ENCODE peak calls at places on chromosomes 3 and 15, in seven cellular contexts. One of them, this sample, is unnamed.

GRCh38 chr3:197541756-197542539 is 13.8 kb downstream of the BDH1 start:
- DNase-seq in KBM-7: no peak
- DNase-seq in AG10803: peak; percentile 72
- DNase-seq in activated gamma-delta T cell treated with Interleukin-2 at 50 U/mL for 16 hours: no peak
- DNase-seq in HEK293T: no peak
- DNase-seq in stimulated activated CD4-positive, alpha-beta T cell treated with anti-CD3 and anti-CD28 coated beads, Interleukin-2, amount 100 ng/mL, for 48 hours: no peak
- DNase-seq in activated CD4-positive, alpha-beta T cell treated with anti-CD3 and anti-CD28 coated beads for 24 hours: no peak
- DNase-seq in this sample: peak; percentile 57

GRCh38 chr15:77311020-77311419 is 108.9 kb downstream of the PEAK1 start:
- DNase-seq in AG10803: no peak
- DNase-seq in activated CD4-positive, alpha-beta T cell treated with anti-CD3 and anti-CD28 coated beads for 24 hours: no peak
- DNase-seq in activated gamma-delta T cell treated with Interleukin-2 at 50 U/mL for 16 hours: no peak
- DNase-seq in HEK293T: no peak
- DNase-seq in KBM-7: no peak
- DNase-seq in stimulated activated CD4-positive, alpha-beta T cell treated with anti-CD3 and anti-CD28 coated beads, Interleukin-2, amount 100 ng/mL, for 48 hours: no peak
- DNase-seq in this sample: no peak

GRCh38 chr3:113649169-113649833 is 47.1 kb downstream of the USF3 start:
- DNase-seq in stimulated activated CD4-positive, alpha-beta T cell treated with anti-CD3 and anti-CD28 coated beads, Interleukin-2, amount 100 ng/mL, for 48 hours: no peak
- DNase-seq in KBM-7: no peak
- DNase-seq in AG10803: no peak
- DNase-seq in activated CD4-positive, alpha-beta T cell treated with anti-CD3 and anti-CD28 coated beads for 24 hours: no peak
- DNase-seq in HEK293T: no peak
- DNase-seq in activated gamma-delta T cell treated with Interleukin-2 at 50 U/mL for 16 hours: no peak
- DNase-seq in this sample: no peak

GRCh38 chr3:139439278-139439677 is 37.0 kb downstream of the RBP2 start:
- DNase-seq in AG10803: no peak
- DNase-seq in HEK293T: no peak
- DNase-seq in activated CD4-positive, alpha-beta T cell treated with anti-CD3 and anti-CD28 coated beads for 24 hours: no peak
- DNase-seq in stimulated activated CD4-positive, alpha-beta T cell treated with anti-CD3 and anti-CD28 coated beads, Interleukin-2, amount 100 ng/mL, for 48 hours: no peak
- DNase-seq in activated gamma-delta T cell treated with Interleukin-2 at 50 U/mL for 16 hours: no peak
- DNase-seq in KBM-7: no peak
- DNase-seq in this sample: no peak

GRCh38 chr15:47897525-47897924 is 180.2 kb downstream of the SEMA6D start:
- DNase-seq in HEK293T: no peak
- DNase-seq in AG10803: no peak
- DNase-seq in activated gamma-delta T cell treated with Interleukin-2 at 50 U/mL for 16 hours: no peak
- DNase-seq in activated CD4-positive, alpha-beta T cell treated with anti-CD3 and anti-CD28 coated beads for 24 hours: no peak
- DNase-seq in KBM-7: no peak
- DNase-seq in stimulated activated CD4-positive, alpha-beta T cell treated with anti-CD3 and anti-CD28 coated beads, Interleukin-2, amount 100 ng/mL, for 48 hours: no peak
- DNase-seq in this sample: no peak

GRCh38 chr3:174023445-174023844 is 625.9 kb downstream of the NLGN1 start:
- DNase-seq in KBM-7: no peak
- DNase-seq in activated gamma-delta T cell treated with Interleukin-2 at 50 U/mL for 16 hours: no peak
- DNase-seq in stimulated activated CD4-positive, alpha-beta T cell treated with anti-CD3 and anti-CD28 coated beads, Interleukin-2, amount 100 ng/mL, for 48 hours: no peak
- DNase-seq in activated CD4-positive, alpha-beta T cell treated with anti-CD3 and anti-CD28 coated beads for 24 hours: no peak
- DNase-seq in AG10803: peak; percentile 33
- DNase-seq in HEK293T: no peak
- DNase-seq in this sample: no peak

GRCh38 chr3:55935241-55935640 is 448.1 kb upstream of the WNT5A start:
- DNase-seq in KBM-7: no peak
- DNase-seq in HEK293T: peak; percentile 32
- DNase-seq in AG10803: no peak
- DNase-seq in stimulated activated CD4-positive, alpha-beta T cell treated with anti-CD3 and anti-CD28 coated beads, Interleukin-2, amount 100 ng/mL, for 48 hours: no peak
- DNase-seq in activated CD4-positive, alpha-beta T cell treated with anti-CD3 and anti-CD28 coated beads for 24 hours: no peak
- DNase-seq in activated gamma-delta T cell treated with Interleukin-2 at 50 U/mL for 16 hours: no peak
- DNase-seq in this sample: no peak

GRCh38 chr3:46703013-46703520 is 1.9 kb downstream of the TMIE start:
- DNase-seq in activated CD4-positive, alpha-beta T cell treated with anti-CD3 and anti-CD28 coated beads for 24 hours: no peak
- DNase-seq in KBM-7: no peak
- DNase-seq in AG10803: no peak
- DNase-seq in HEK293T: no peak
- DNase-seq in activated gamma-delta T cell treated with Interleukin-2 at 50 U/mL for 16 hours: no peak
- DNase-seq in stimulated activated CD4-positive, alpha-beta T cell treated with anti-CD3 and anti-CD28 coated beads, Interleukin-2, amount 100 ng/mL, for 48 hours: no peak
- DNase-seq in this sample: no peak

GRCh38 chr3:16869606-16870005 is 15.1 kb upstream of the PLCL2 start:
- DNase-seq in AG10803: peak; percentile 34
- DNase-seq in KBM-7: no peak
- DNase-seq in HEK293T: no peak
- DNase-seq in stimulated activated CD4-positive, alpha-beta T cell treated with anti-CD3 and anti-CD28 coated beads, Interleukin-2, amount 100 ng/mL, for 48 hours: no peak
- DNase-seq in activated CD4-positive, alpha-beta T cell treated with anti-CD3 and anti-CD28 coated beads for 24 hours: no peak
- DNase-seq in activated gamma-delta T cell treated with Interleukin-2 at 50 U/mL for 16 hours: no peak
- DNase-seq in this sample: no peak

GRCh38 chr15:83285979-83286553 is 1.6 kb upstream of the BNC1 start:
- DNase-seq in activated gamma-delta T cell treated with Interleukin-2 at 50 U/mL for 16 hours: no peak
- DNase-seq in AG10803: peak; percentile 91
- DNase-seq in KBM-7: no peak
- DNase-seq in HEK293T: no peak
- DNase-seq in activated CD4-positive, alpha-beta T cell treated with anti-CD3 and anti-CD28 coated beads for 24 hours: no peak
- DNase-seq in stimulated activated CD4-positive, alpha-beta T cell treated with anti-CD3 and anti-CD28 coated beads, Interleukin-2, amount 100 ng/mL, for 48 hours: no peak
- DNase-seq in this sample: peak; percentile 95

GRCh38 chr3:102182162-102182561 is 252.7 kb upstream of the ZPLD1 start:
- DNase-seq in HEK293T: no peak
- DNase-seq in AG10803: peak; percentile 77
- DNase-seq in activated gamma-delta T cell treated with Interleukin-2 at 50 U/mL for 16 hours: no peak
- DNase-seq in activated CD4-positive, alpha-beta T cell treated with anti-CD3 and anti-CD28 coated beads for 24 hours: no peak
- DNase-seq in stimulated activated CD4-positive, alpha-beta T cell treated with anti-CD3 and anti-CD28 coated beads, Interleukin-2, amount 100 ng/mL, for 48 hours: no peak
- DNase-seq in KBM-7: no peak
- DNase-seq in this sample: peak; percentile 51

GRCh38 chr3:189787622-189788021 is 156.4 kb downstream of the TP63 start:
- DNase-seq in stimulated activated CD4-positive, alpha-beta T cell treated with anti-CD3 and anti-CD28 coated beads, Interleukin-2, amount 100 ng/mL, for 48 hours: no peak
- DNase-seq in activated gamma-delta T cell treated with Interleukin-2 at 50 U/mL for 16 hours: no peak
- DNase-seq in activated CD4-positive, alpha-beta T cell treated with anti-CD3 and anti-CD28 coated beads for 24 hours: no peak
- DNase-seq in KBM-7: no peak
- DNase-seq in HEK293T: no peak
- DNase-seq in AG10803: peak; percentile 29
- DNase-seq in this sample: peak; percentile 47

GRCh38 chr3:123159926-123160635 is 41.7 kb upstream of the SEC22A start:
- DNase-seq in activated gamma-delta T cell treated with Interleukin-2 at 50 U/mL for 16 hours: no peak
- DNase-seq in KBM-7: no peak
- DNase-seq in AG10803: peak; percentile 65
- DNase-seq in activated CD4-positive, alpha-beta T cell treated with anti-CD3 and anti-CD28 coated beads for 24 hours: no peak
- DNase-seq in HEK293T: peak; percentile 2
- DNase-seq in stimulated activated CD4-positive, alpha-beta T cell treated with anti-CD3 and anti-CD28 coated beads, Interleukin-2, amount 100 ng/mL, for 48 hours: no peak
- DNase-seq in this sample: peak; percentile 45

GRCh38 chr15:64930778-64931240 is 19.1 kb downstream of the ANKDD1A start:
- DNase-seq in activated gamma-delta T cell treated with Interleukin-2 at 50 U/mL for 16 hours: no peak
- DNase-seq in AG10803: peak; percentile 16
- DNase-seq in HEK293T: no peak
- DNase-seq in stimulated activated CD4-positive, alpha-beta T cell treated with anti-CD3 and anti-CD28 coated beads, Interleukin-2, amount 100 ng/mL, for 48 hours: no peak
- DNase-seq in activated CD4-positive, alpha-beta T cell treated with anti-CD3 and anti-CD28 coated beads for 24 hours: no peak
- DNase-seq in KBM-7: no peak
- DNase-seq in this sample: peak; percentile 78

GRCh38 chr3:128919988-128920387 is 40.6 kb downstream of the ACAD9 start:
- DNase-seq in HEK293T: no peak
- DNase-seq in AG10803: no peak
- DNase-seq in activated gamma-delta T cell treated with Interleukin-2 at 50 U/mL for 16 hours: no peak
- DNase-seq in KBM-7: no peak
- DNase-seq in activated CD4-positive, alpha-beta T cell treated with anti-CD3 and anti-CD28 coated beads for 24 hours: no peak
- DNase-seq in stimulated activated CD4-positive, alpha-beta T cell treated with anti-CD3 and anti-CD28 coated beads, Interleukin-2, amount 100 ng/mL, for 48 hours: no peak
- DNase-seq in this sample: no peak

GRCh38 chr3:50154840-50155490 is at the start of gene SEMA3F:
- DNase-seq in HEK293T: peak; percentile 90
- DNase-seq in KBM-7: peak; percentile 55
- DNase-seq in activated CD4-positive, alpha-beta T cell treated with anti-CD3 and anti-CD28 coated beads for 24 hours: peak; percentile 39
- DNase-seq in stimulated activated CD4-positive, alpha-beta T cell treated with anti-CD3 and anti-CD28 coated beads, Interleukin-2, amount 100 ng/mL, for 48 hours: peak; percentile 63
- DNase-seq in activated gamma-delta T cell treated with Interleukin-2 at 50 U/mL for 16 hours: peak; percentile 52
- DNase-seq in AG10803: peak; percentile 56
- DNase-seq in this sample: peak; percentile 67

GRCh38 chr15:39942101-39942752 is 8.3 kb downstream of the EIF2AK4 start:
- DNase-seq in activated CD4-positive, alpha-beta T cell treated with anti-CD3 and anti-CD28 coated beads for 24 hours: no peak
- DNase-seq in stimulated activated CD4-positive, alpha-beta T cell treated with anti-CD3 and anti-CD28 coated beads, Interleukin-2, amount 100 ng/mL, for 48 hours: no peak
- DNase-seq in AG10803: peak; percentile 60
- DNase-seq in activated gamma-delta T cell treated with Interleukin-2 at 50 U/mL for 16 hours: no peak
- DNase-seq in KBM-7: no peak
- DNase-seq in HEK293T: no peak
- DNase-seq in this sample: peak; percentile 70